ENCODE peak calls at places on chromosomes 12 and 14, in four cellular contexts. F is activated T-cell treated with anti-CD3 and anti-CD28 coated beads, Interleukin-2, amount 50 U/mL, for 48 hours; K is NAMALWA; Y is GM06990. B is an unnamed sample.

GRCh38 chr12:116577149-116577548 is 18.0 kb downstream of the MAP1LC3B2 start:
- DNase-seq in F (no peak), K (no peak), Y (no peak), B (no peak)

GRCh38 chr14:55412686-55413085 is 1.1 kb upstream of the ATG14 start:
- DNase-seq in F (no peak), K (no peak), Y (no peak), B (peak; percentile 17)

GRCh38 chr12:115251727-115252126 is 567.8 kb upstream of the TBX3 start:
- DNase-seq in F (no peak), K (no peak), Y (no peak), B (no peak)

GRCh38 chr14:99344051-99344450 is 72.1 kb upstream of the BCL11B start:
- DNase-seq in F (no peak), K (no peak), Y (no peak), B (no peak)

GRCh38 chr14:59664741-59665140 is 88.1 kb upstream of the CCDC175 start:
- DNase-seq in F (no peak), K (no peak), Y (no peak), B (no peak)

GRCh38 chr12:74896186-74896585 is 313.5 kb downstream of the KCNC2 start:
- DNase-seq in F (no peak), K (no peak), Y (no peak), B (no peak)

GRCh38 chr12:57724936-57725740 is 13.4 kb downstream of the AGAP2 start:
- DNase-seq in F (peak; percentile 15), K (no peak), Y (no peak), B (no peak)

GRCh38 chr12:131489718-131490117 is 221.2 kb upstream of the SFSWAP start:
- DNase-seq in F (no peak), K (no peak), Y (no peak), B (no peak)

GRCh38 chr12:68538722-68539614 is 71.7 kb upstream of the RAP1B start:
- DNase-seq in F (peak; percentile 35), K (no peak), Y (peak; percentile 40), B (no peak)

GRCh38 chr12:113903381-113903863 is 62.7 kb downstream of the RBM19 start:
- DNase-seq in F (no peak), K (no peak), Y (no peak), B (no peak)

GRCh38 chr14:37546621-37547447 is 48.2 kb downstream of the FOXA1 start:
- DNase-seq in F (no peak), K (no peak), Y (no peak), B (peak; percentile 12)

GRCh38 chr12:72261885-72262284 is 10.3 kb upstream of the TRHDE start:
- DNase-seq in F (no peak), K (no peak), Y (no peak), B (no peak)

GRCh38 chr12:4800555-4800954 is 80.4 kb downstream of the GALNT8 start:
- DNase-seq in F (no peak), K (no peak), Y (no peak), B (no peak)

GRCh38 chr14:83483063-83483462 is 1949.4 kb upstream of the SEL1L start:
- DNase-seq in F (no peak), K (no peak), Y (no peak), B (no peak)